ENCODE peak calls at places on chromosomes 12 and 14, in ten cellular contexts. V, Z, N, B, U, J, Q, A, X and K are unnamed samples.

GRCh38 chr12:88391556-88391955 is 188.7 kb downstream of the KITLG start:
- DNase-seq in V (peak; percentile 74), Z (peak; percentile 6), N (no peak), B (no peak), U (no peak), J (peak; percentile 8), Q (peak; percentile 88), A (peak; percentile 59), X (peak; percentile 90), K (no peak)

GRCh38 chr14:91067186-91067585 is 6.7 kb upstream of the RPS6KA5 start:
- DNase-seq in V (no peak), Z (no peak), N (no peak), B (no peak), U (no peak), J (no peak), Q (no peak), A (no peak), X (no peak), K (no peak)

GRCh38 chr12:70849265-70849960 is 71.1 kb downstream of the PTPRR start:
- DNase-seq in V (peak; percentile 71), Z (peak; percentile 16), N (peak; percentile 46), B (no peak), U (no peak), J (peak; percentile 15), Q (peak; percentile 33), A (peak; percentile 35), X (peak; percentile 60), K (no peak)

GRCh38 chr14:49992901-49993335 is 100.0 kb downstream of the ARF6 start:
- DNase-seq in V (peak; percentile 72), Z (no peak), N (no peak), B (no peak), U (no peak), J (no peak), Q (peak; percentile 71), A (no peak), X (peak; percentile 95), K (no peak)

GRCh38 chr14:95043732-95044462 is 113.4 kb downstream of the DICER1 start:
- DNase-seq in V (no peak), Z (no peak), N (no peak), B (no peak), U (no peak), J (no peak), Q (no peak), A (no peak), X (no peak), K (no peak)

GRCh38 chr12:59780605-59781135 is 184.8 kb downstream of the SLC16A7 start:
- DNase-seq in V (peak; percentile 71), Z (peak; percentile 2), N (peak; percentile 76), B (no peak), U (peak; percentile 50), J (peak; percentile 21), Q (peak; percentile 13), A (peak; percentile 23), X (peak; percentile 48), K (no peak)

GRCh38 chr14:94115068-94115591 is 4.6 kb downstream of the IFI27 start:
- DNase-seq in V (no peak), Z (no peak), N (no peak), B (no peak), U (no peak), J (no peak), Q (no peak), A (no peak), X (peak; percentile 33), K (no peak)

GRCh38 chr14:67191768-67192290 is 2.6 kb downstream of the GARIN2 start:
- DNase-seq in V (no peak), Z (no peak), N (no peak), B (no peak), U (no peak), J (no peak), Q (peak; percentile 70), A (no peak), X (peak; percentile 31), K (no peak)

GRCh38 chr14:27050195-27050594 is 452.4 kb upstream of the NOVA1 start:
- DNase-seq in V (no peak), Z (no peak), N (no peak), B (no peak), U (no peak), J (no peak), Q (no peak), A (peak; percentile 15), X (no peak), K (no peak)

GRCh38 chr12:77345336-77345735 is 280.0 kb upstream of the E2F7 start:
- DNase-seq in V (no peak), Z (no peak), N (no peak), B (no peak), U (no peak), J (no peak), Q (no peak), A (no peak), X (no peak), K (no peak)

GRCh38 chr12:101172316-101172715 is 37.7 kb downstream of the SLC5A8 start:
- DNase-seq in V (no peak), Z (no peak), N (peak; percentile 86), B (no peak), U (peak; percentile 71), J (peak; percentile 9), Q (no peak), A (peak; percentile 35), X (peak; percentile 66), K (no peak)

DNA sequence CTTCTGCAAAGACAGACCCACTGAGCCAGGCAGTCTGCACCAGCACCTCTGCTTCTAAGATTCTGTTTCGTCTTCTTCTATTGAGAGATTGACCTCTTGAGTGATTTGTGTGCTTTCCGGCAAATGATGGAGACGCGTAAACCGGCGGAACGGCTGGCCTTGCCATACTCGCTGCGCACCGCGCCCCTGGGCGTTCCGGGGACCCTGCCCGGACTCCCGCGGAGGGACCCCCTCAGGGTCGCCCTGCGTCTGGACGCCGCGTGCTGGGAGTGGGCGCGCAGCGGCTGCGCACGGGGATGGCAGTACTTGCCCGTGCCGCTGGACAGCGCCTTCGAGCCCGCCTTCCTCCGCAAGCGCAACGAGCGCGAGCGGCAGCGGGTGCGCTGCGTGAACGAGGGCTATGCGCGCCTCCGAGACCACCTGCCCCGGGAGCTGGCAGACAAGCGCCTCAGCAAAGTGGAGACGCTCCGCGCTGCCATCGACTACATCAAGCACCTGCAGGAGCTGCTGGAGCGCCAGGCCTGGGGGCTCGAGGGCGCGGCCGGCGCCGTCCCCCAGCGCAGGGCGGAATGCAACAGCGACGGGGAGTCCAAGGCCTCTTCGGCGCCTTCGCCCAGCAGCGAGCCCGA is 703 bp downstream of the ASCL4 start:
- DNase-seq in V (no peak), Z (no peak), N (peak; percentile 88), B (no peak), U (peak; percentile 91), J (peak; percentile 14), Q (no peak), A (no peak), X (peak; percentile 30), K (no peak)
- TF ChIP-seq EZH2 in V (no peak), Z (no peak), N (no peak), B (no peak), U (peak; percentile 79), J (no peak), Q (peak; percentile 53), A (no peak), X (no peak), K (no peak)

GRCh38 chr12:131221946-131222249 is 268.2 kb downstream of the ADGRD1 start:
- DNase-seq in V (no peak), Z (no peak), N (no peak), B (no peak), U (peak; percentile 59), J (no peak), Q (no peak), A (no peak), X (no peak), K (no peak)

GRCh38 chr12:131222271-131223139 is 268.8 kb downstream of the ADGRD1 start:
- DNase-seq in V (no peak), Z (no peak), N (no peak), B (no peak), U (peak; percentile 78), J (no peak), Q (no peak), A (no peak), X (no peak), K (peak; percentile 29)

GRCh38 chr12:131220007-131220685 is 266.4 kb downstream of the ADGRD1 start:
- DNase-seq in V (no peak), Z (no peak), N (no peak), B (no peak), U (no peak), J (no peak), Q (no peak), A (no peak), X (no peak), K (no peak)

GRCh38 chr12:131219173-131220006 is 265.7 kb downstream of the ADGRD1 start:
- DNase-seq in V (no peak), Z (no peak), N (no peak), B (no peak), U (no peak), J (no peak), Q (no peak), A (no peak), X (no peak), K (no peak)

GRCh38 chr12:131221061-131221945 is 267.6 kb downstream of the ADGRD1 start:
- DNase-seq in V (no peak), Z (no peak), N (no peak), B (no peak), U (no peak), J (no peak), Q (no peak), A (no peak), X (no peak), K (no peak)
- H3K4me3 ChIP-seq in V (no peak overlapping the region), Z (no peak overlapping the region), N (no peak overlapping the region), B (no peak overlapping the region), U (no peak overlapping the region), J (no peak overlapping the region), Q (no peak overlapping the region), A (no peak overlapping the region), X (no peak overlapping the region), K (no peak overlapping the region)

GRCh38 chr14:68291820-68292219 is 472.2 kb downstream of the RAD51B start:
- DNase-seq in V (no peak), Z (peak; percentile 37), N (peak; percentile 82), B (peak; percentile 21), U (no peak), J (no peak), Q (no peak), A (no peak), X (no peak), K (no peak)
- H2AFZ ChIP-seq in V (no peak overlapping the region), Z (no peak overlapping the region), N (no peak overlapping the region), B (no peak overlapping the region), U (no peak overlapping the region), J (no peak overlapping the region), Q (no peak overlapping the region), A (no peak overlapping the region), X (no peak overlapping the region), K (no peak overlapping the region)

DNA sequence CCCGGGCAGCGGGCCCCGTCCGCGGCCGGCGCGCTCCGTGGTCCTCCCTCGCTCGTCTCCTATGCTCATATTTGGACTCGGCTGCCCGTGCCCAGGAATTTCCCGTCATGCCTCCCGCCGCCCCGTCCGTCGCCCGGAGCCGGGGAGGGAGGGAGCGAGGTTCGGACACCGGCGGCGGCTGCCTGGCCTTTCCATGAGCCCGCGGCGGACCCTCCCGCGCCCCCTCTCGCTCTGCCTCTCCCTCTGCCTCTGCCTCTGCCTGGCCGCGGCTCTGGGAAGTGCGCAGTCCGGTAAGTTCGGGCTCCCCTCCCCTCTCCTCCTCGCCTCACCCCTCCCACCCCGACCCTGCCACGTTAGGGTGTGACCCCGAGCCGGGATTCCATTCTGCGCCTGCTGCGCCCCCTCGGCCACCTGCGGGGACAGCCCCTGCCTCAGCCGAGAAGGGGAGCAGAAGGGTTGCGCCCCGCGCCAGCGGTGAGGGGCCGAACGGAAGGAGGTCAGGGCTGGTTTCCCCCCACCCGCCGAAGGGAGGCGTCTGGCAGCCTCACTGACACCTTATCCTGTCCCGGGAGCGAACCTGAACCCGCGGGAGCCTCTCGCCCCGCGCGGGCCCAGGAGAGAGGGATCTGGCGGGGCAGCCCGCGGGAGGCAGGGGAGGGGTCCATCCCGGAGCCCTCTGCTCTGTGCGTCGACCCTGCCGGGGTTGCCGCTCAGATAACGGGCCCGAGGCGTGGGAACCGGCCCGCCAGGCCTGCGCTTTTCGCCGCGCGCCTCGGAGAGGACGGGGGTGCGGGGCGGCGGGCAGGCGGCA is at the start of gene MSRB3:
- DNase-seq in V (peak; percentile 78), Z (peak; percentile 19), N (peak; percentile 88), B (peak; percentile 51), U (peak; percentile 92), J (peak; percentile 81), Q (peak; percentile 67), A (peak; percentile 38), X (peak; percentile 91), K (peak; percentile 45)
- TF ChIP-seq EZH2 in V (no peak), Z (no peak), N (no peak), B (peak; percentile 16), U (peak; percentile 60), J (no peak), Q (no peak), A (no peak), X (no peak), K (peak; percentile 94)